ENCODE peak calls at places on chromosomes 16 and 17, in five cellular contexts. U is sigmoid colon, T is HL-60, M is prostate gland, O is breast epithelium. A is an unnamed sample.

GRCh38 chr17:15649861-15650391 is 30.4 kb upstream of the FBXW10B start:
- DNase-seq in U (peak), T (no peak), M (no peak), O (peak), A (peak)

GRCh38 chr17:66507982-66508760 is 205.8 kb downstream of the PRKCA start:
- DNase-seq in U (no peak), T (no peak), M (no peak), O (no peak), A (no peak)

GRCh38 chr17:66506641-66507040 is 204.2 kb downstream of the PRKCA start:
- DNase-seq in U (no peak), T (no peak), M (no peak), O (no peak), A (no peak)

GRCh38 chr16:11175850-11176341 is 80.1 kb downstream of the SOCS1 start:
- DNase-seq in U (no peak), T (no peak), M (no peak), O (no peak), A (no peak)

GRCh38 chr17:17906418-17907215 is 65.6 kb downstream of the TOM1L2 start:
- DNase-seq in U (peak), T (no peak), M (peak), O (no peak), A (no peak)

GRCh38 chr17:69401251-69401650 is 13.2 kb upstream of the MAP2K6 start:
- DNase-seq in U (no peak), T (no peak), M (no peak), O (no peak), A (no peak)

GRCh38 chr16:73124097-73124652 is 76.2 kb upstream of the ZFHX3 start:
- DNase-seq in U (no peak), T (no peak), M (no peak), O (no peak), A (no peak)

GRCh38 chr16:81560979-81561657 is 116.5 kb downstream of the CMIP start:
- DNase-seq in U (no peak), T (no peak), M (no peak), O (no peak), A (no peak)

GRCh38 chr17:81683584-81684441 is at the start of the genes ARL16 and HGS:
- DNase-seq in U (peak), T (peak), M (peak), O (peak), A (peak)

GRCh38 chr16:3045758-3046505 is 429 bp upstream of the MMP25 start:
- DNase-seq in U (no peak), T (peak), M (no peak), O (no peak), A (no peak)

GRCh38 chr16:25625620-25626019 is 66.1 kb upstream of the HS3ST4 start:
- DNase-seq in U (no peak), T (no peak), M (no peak), O (no peak), A (no peak)

GRCh38 chr16:82034981-82035612 is at the start of gene HSD17B2:
- DNase-seq in U (no peak), T (no peak), M (no peak), O (no peak), A (no peak)

GRCh38 chr17:51734462-51734861 is 424.1 kb downstream of the CA10 start:
- DNase-seq in U (no peak), T (no peak), M (no peak), O (no peak), A (no peak)

GRCh38 chr17:35726609-35727460 is 4.6 kb upstream of the RASL10B start:
- DNase-seq in U (no peak), T (peak), M (no peak), O (no peak), A (no peak)

GRCh38 chr16:79632289-79632688 is 31.8 kb upstream of the MAF start:
- DNase-seq in U (no peak), T (no peak), M (no peak), O (no peak), A (no peak)

GRCh38 chr16:20898938-20899502 is 1.1 kb downstream of the DCUN1D3 start:
- DNase-seq in U (no peak), T (no peak), M (no peak), O (no peak), A (no peak)

DNA sequence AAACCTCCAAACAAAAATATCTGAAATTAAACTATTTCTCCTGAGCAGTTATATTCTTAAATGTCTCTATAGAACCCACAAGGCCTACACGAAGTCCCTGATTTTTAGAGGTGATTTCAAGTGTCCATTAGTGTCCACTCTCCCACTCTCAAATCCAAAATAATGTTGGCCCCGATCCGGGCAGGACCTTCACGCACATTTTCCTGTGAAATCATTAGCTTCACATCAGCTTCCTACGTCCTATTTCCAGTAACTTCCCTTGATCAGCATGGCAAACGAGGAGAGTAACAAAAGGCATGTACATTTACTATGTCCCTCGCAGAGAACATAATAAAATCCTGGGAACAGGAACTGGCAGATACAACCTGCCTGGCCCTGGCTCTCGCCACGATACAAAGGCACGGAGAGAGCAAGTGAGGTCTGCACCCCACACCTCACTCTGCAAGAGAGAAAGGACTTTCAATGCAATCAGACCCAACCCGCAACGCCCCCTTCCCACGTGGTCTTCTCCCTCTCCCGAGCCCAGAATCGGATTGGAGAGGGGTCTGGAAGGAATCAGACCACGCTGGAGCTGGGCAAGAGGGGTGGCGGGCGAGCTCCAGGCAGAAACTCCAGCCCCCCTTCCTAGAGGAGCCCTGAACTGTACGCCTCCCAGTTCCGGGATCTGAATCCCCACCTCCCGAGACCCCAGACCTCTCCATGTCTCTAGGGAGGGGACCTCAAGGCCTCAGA is 17.5 kb upstream of the C17orf78 start:
- DNase-seq in U (peak), T (peak), M (peak), O (peak), A (peak)
- TF ChIP-seq POLR2AphosphoS5 in U (no peak), T (peak), M (peak), O (no peak), A (no peak)

DNA sequence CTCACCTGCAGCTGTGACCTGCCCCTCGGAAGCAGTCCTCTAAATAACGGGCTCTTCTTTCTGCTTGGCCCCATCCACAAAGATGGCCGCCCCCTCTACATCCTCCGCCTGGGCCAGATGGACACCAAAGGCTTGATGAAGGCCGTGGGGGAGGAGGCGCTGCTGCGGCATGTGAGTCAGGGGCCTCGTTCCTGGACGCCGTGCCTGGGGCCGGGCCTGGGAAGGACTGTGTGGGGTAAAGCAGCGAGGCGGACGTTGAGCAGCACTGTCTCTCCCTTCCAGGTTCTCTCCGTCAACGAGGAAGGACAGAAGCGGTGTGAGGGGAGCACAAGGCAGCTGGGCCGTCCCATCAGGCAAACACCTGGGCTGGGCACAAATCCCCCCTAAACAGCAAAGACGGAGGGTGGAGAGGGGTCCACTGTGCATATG is 33.1 kb downstream of the NAGPA start:
- DNase-seq in U (no peak), T (no peak), M (no peak), O (no peak), A (no peak)
- H3K4me3 ChIP-seq in U (no peak), T (no peak), M (no peak), O (no peak), A (no peak)

GRCh38 chr17:77892469-77893143 is 65.9 kb upstream of the TNRC6C start:
- DNase-seq in U (peak), T (no peak), M (no peak), O (no peak), A (peak)

GRCh38 chr17:77893144-77894044 is 65.1 kb upstream of the TNRC6C start:
- DNase-seq in U (peak), T (no peak), M (no peak), O (no peak), A (peak)

GRCh38 chr17:77891602-77892001 is 66.9 kb upstream of the TNRC6C start:
- DNase-seq in U (peak), T (no peak), M (no peak), O (no peak), A (no peak)

GRCh38 chr17:77890771-77891170 is 67.7 kb upstream of the TNRC6C start:
- DNase-seq in U (peak), T (no peak), M (no peak), O (no peak), A (no peak)

GRCh38 chr17:77892031-77892430 is 66.5 kb upstream of the TNRC6C start:
- DNase-seq in U (no peak), T (no peak), M (no peak), O (no peak), A (no peak)
- TF ChIP-seq POLR2AphosphoS5 in U (no peak), T (no peak), M (no peak), O (no peak), A (no peak)

GRCh38 chr17:50096092-50096491 is 941 bp downstream of the PDK2 start:
- DNase-seq in U (no peak), T (no peak), M (no peak), O (no peak), A (no peak)
- H3K4me3 ChIP-seq in U (peak), T (peak), M (peak), O (peak), A (peak)

GRCh38 chr16:23952128-23953041 is 116.6 kb downstream of the PRKCB start:
- DNase-seq in U (no peak), T (peak), M (no peak), O (no peak), A (no peak)
- TF ChIP-seq POLR2AphosphoS5 in U (peak), T (peak), M (no peak), O (no peak), A (no peak)

GRCh38 chr16:63323722-63324121 is 1287.5 kb upstream of the CDH8 start:
- DNase-seq in U (no peak), T (no peak), M (no peak), O (no peak), A (no peak)
- H3K4me3 ChIP-seq in U (no peak), T (no peak), M (no peak), O (no peak), A (no peak)

GRCh38 chr16:76535-77272 is 1.3 kb upstream of the MPG start:
- DNase-seq in U (peak), T (peak), M (no peak), O (no peak), A (no peak)

GRCh38 chr16:78444-79145 is 570 bp downstream of the MPG start:
- DNase-seq in U (peak), T (peak), M (no peak), O (no peak), A (no peak)

GRCh38 chr16:79146-80054 is 1.4 kb downstream of the MPG start:
- DNase-seq in U (no peak), T (no peak), M (no peak), O (no peak), A (no peak)

GRCh38 chr16:77273-77806 is 685 bp upstream of the MPG start:
- DNase-seq in U (peak), T (peak), M (no peak), O (no peak), A (no peak)

DNA sequence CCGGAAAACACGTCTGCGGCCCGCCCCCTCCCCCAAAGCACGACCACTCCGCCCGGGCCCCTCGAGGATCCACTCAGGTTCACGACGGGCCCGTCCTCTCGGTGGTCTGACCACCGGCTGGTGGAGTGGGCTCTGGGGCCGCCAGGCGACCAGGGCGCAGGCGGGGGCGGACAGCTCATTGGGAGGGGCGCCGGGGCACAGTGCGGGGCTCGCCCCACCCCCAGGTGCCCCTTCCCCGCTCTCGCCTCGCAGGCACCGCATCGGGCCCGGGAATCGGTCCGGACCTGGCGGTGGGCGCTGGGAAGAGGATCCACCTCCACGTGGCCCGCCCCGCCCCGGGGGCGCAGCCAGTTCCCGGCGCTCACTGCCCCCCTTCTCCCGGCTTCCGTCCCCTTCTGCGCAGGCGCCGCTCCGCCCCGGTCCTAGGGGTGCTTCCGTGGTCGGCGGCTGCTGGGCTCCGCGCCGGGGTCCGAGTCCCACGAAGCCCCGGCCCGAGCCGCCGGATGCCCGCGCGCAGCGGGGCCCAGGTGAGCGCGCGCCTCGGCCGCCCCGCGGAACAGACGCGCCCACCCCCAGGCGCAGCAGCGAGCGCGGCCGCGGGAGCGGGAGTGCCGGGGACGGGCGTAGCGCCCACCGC is at the start of gene MPG:
- DNase-seq in U (peak), T (peak), M (peak), O (peak), A (peak)
- TF ChIP-seq POLR2AphosphoS5 in U (peak), T (no peak), M (peak), O (peak), A (no peak)

DNA sequence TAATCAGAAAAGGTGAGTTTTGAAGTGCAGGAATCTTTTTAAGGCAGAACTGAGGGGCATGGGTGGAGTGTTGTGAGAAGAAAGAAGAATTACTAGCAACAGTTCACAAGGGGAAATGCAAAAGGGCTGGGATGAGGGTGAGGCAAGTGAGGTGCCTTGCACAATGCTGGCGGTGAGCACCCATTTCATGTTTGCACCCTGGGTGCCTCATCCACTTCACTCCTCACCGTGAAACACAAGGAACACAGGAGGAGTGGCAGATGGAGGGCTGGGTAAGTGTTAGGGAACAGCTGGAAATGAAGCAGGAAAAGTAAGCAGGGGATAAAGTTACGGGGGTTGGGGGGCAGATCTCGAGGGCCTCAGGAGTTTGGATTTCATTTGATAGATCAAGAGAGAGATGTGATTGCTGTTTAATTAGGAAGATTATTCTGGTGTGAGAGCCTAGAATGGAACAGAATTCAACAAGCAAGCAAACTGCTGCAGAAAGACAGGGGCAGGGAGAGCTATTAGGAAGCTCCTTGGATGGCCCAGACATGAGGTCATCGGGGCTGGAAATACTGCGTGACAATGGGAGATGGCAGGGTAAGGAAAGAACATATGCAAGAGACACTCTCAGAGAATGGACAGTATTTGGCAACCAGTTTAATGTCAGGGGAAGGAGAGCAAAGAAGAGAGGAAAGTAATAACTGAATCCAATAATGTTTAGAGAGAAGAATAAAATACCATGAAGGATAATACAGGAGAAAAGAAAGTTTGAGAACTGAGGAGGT is 8.3 kb upstream of the HEATR6 start:
- DNase-seq in U (no peak), T (peak), M (no peak), O (no peak), A (no peak)
- H3K4me3 ChIP-seq in U (no peak), T (no peak), M (no peak), O (no peak), A (no peak)

GRCh38 chr16:931651-932500 is 38.9 kb downstream of the LMF1 start:
- DNase-seq in U (no peak), T (no peak), M (no peak), O (no peak), A (no peak)

GRCh38 chr16:931171-931570 is 39.6 kb downstream of the LMF1 start:
- DNase-seq in U (no peak), T (no peak), M (no peak), O (no peak), A (no peak)

GRCh38 chr16:934178-934577 is 36.6 kb downstream of the LMF1 start:
- DNase-seq in U (no peak), T (no peak), M (no peak), O (no peak), A (no peak)

GRCh38 chr16:933581-933980 is 37.2 kb downstream of the LMF1 start:
- DNase-seq in U (no peak), T (no peak), M (no peak), O (no peak), A (no peak)

DNA sequence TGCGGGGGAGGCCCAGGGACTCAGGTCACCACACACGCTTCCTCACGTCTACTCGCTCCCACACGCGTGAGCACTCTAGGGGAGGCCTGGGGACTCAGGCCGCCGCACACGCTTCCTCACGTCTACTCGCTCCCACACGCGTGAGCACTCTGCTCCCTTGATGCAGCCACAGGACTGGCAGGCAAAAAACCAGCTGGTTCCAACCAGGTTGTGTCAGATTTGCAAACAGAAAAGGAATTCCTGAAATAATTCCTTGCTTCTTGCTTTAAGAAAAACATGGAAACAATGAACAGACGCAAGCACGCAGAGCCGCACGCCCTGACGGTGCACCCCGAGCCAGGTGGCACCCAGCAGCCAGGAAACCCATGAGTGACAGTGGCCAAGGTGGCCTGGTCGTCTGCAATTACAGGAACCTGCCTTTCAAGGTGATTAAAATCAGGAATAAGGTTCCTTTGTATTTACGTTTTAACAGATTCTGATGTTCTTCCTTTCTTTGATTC is 37.9 kb downstream of the LMF1 start:
- DNase-seq in U (no peak), T (no peak), M (no peak), O (no peak), A (no peak)
- TF ChIP-seq POLR2AphosphoS5 in U (no peak), T (no peak), M (no peak), O (no peak), A (no peak)